ENCODE peak calls at places on chromosomes 4 and X, in ten cellular contexts. One of them, this sample, is unnamed.

GRCh38 chr4:74098628-74098995 is 383 bp downstream of the CXCL2 start:
- DNase-seq in omental fat pad: no peak
- DNase-seq in tibial artery: no peak
- DNase-seq in neural progenitor cell: no peak
- DNase-seq in foreskin keratinocyte: no peak
- DNase-seq in H9: peak
- DNase-seq in tibial nerve: no peak
- DNase-seq in psoas muscle: peak
- DNase-seq in ovary: no peak
- DNase-seq in AG04449: no peak
- DNase-seq in this sample: no peak

GRCh38 chrX:152893631-152894610 is 3.9 kb upstream of the ZNF185 start:
- DNase-seq in omental fat pad: no peak
- DNase-seq in tibial artery: no peak
- DNase-seq in neural progenitor cell: no peak
- DNase-seq in foreskin keratinocyte: no peak
- DNase-seq in H9: no peak
- DNase-seq in tibial nerve: no peak
- DNase-seq in psoas muscle: no peak
- DNase-seq in ovary: peak
- DNase-seq in AG04449: no peak
- DNase-seq in this sample: peak

GRCh38 chr4:54959656-54960055 is 165.7 kb downstream of the KDR start:
- DNase-seq in omental fat pad: no peak
- DNase-seq in tibial artery: no peak
- DNase-seq in neural progenitor cell: no peak
- DNase-seq in foreskin keratinocyte: no peak
- DNase-seq in H9: no peak
- DNase-seq in tibial nerve: no peak
- DNase-seq in psoas muscle: no peak
- DNase-seq in ovary: no peak
- DNase-seq in AG04449: peak
- DNase-seq in this sample: no peak

GRCh38 chr4:99845708-99846469 is 29.3 kb downstream of the DAPP1 start:
- DNase-seq in omental fat pad: no peak
- DNase-seq in tibial artery: no peak
- DNase-seq in neural progenitor cell: no peak
- DNase-seq in foreskin keratinocyte: no peak
- DNase-seq in H9: no peak
- DNase-seq in tibial nerve: no peak
- DNase-seq in psoas muscle: no peak
- DNase-seq in ovary: no peak
- DNase-seq in AG04449: no peak
- DNase-seq in this sample: no peak

GRCh38 chr4:187302456-187302855 is 578.8 kb upstream of the FAT1 start:
- DNase-seq in omental fat pad: no peak
- DNase-seq in tibial artery: no peak
- DNase-seq in neural progenitor cell: no peak
- DNase-seq in foreskin keratinocyte: no peak
- DNase-seq in H9: no peak
- DNase-seq in tibial nerve: no peak
- DNase-seq in psoas muscle: no peak
- DNase-seq in ovary: no peak
- DNase-seq in AG04449: no peak
- DNase-seq in this sample: no peak

GRCh38 chrX:37578045-37578444 is 6.6 kb downstream of the LANCL3 start:
- DNase-seq in omental fat pad: no peak
- DNase-seq in tibial artery: no peak
- DNase-seq in neural progenitor cell: no peak
- DNase-seq in foreskin keratinocyte: peak
- DNase-seq in H9: no peak
- DNase-seq in tibial nerve: no peak
- DNase-seq in psoas muscle: no peak
- DNase-seq in ovary: no peak
- DNase-seq in AG04449: no peak
- DNase-seq in this sample: no peak

GRCh38 chr4:185033072-185033471 is 14.8 kb downstream of the HELT start:
- DNase-seq in omental fat pad: no peak
- DNase-seq in tibial artery: no peak
- DNase-seq in neural progenitor cell: no peak
- DNase-seq in foreskin keratinocyte: no peak
- DNase-seq in H9: no peak
- DNase-seq in tibial nerve: no peak
- DNase-seq in psoas muscle: no peak
- DNase-seq in ovary: no peak
- DNase-seq in AG04449: no peak
- DNase-seq in this sample: no peak

GRCh38 chrX:149521438-149521837 is 16.3 kb upstream of the IDS start:
- DNase-seq in omental fat pad: no peak
- DNase-seq in tibial artery: no peak
- DNase-seq in neural progenitor cell: no peak
- DNase-seq in foreskin keratinocyte: no peak
- DNase-seq in H9: no peak
- DNase-seq in tibial nerve: no peak
- DNase-seq in psoas muscle: no peak
- DNase-seq in ovary: no peak
- DNase-seq in AG04449: no peak
- DNase-seq in this sample: no peak

GRCh38 chrX:148914783-148915182 is 414.4 kb downstream of the AFF2 start:
- DNase-seq in omental fat pad: no peak
- DNase-seq in tibial artery: no peak
- DNase-seq in neural progenitor cell: no peak
- DNase-seq in foreskin keratinocyte: no peak
- DNase-seq in H9: no peak
- DNase-seq in tibial nerve: no peak
- DNase-seq in psoas muscle: no peak
- DNase-seq in ovary: no peak
- DNase-seq in AG04449: no peak
- DNase-seq in this sample: no peak

GRCh38 chr4:53150631-53151488 is 215.0 kb downstream of the SCFD2 start:
- DNase-seq in omental fat pad: no peak
- DNase-seq in tibial artery: no peak
- DNase-seq in neural progenitor cell: no peak
- DNase-seq in foreskin keratinocyte: no peak
- DNase-seq in H9: no peak
- DNase-seq in tibial nerve: no peak
- DNase-seq in psoas muscle: no peak
- DNase-seq in ovary: no peak
- DNase-seq in AG04449: no peak
- DNase-seq in this sample: no peak

GRCh38 chr4:7045961-7046921 is 3.1 kb downstream of the TADA2B start:
- DNase-seq in omental fat pad: no peak
- DNase-seq in tibial artery: no peak
- DNase-seq in neural progenitor cell: no peak
- DNase-seq in foreskin keratinocyte: no peak
- DNase-seq in H9: no peak
- DNase-seq in tibial nerve: no peak
- DNase-seq in psoas muscle: no peak
- DNase-seq in ovary: peak
- DNase-seq in AG04449: no peak
- DNase-seq in this sample: no peak

GRCh38 chr4:104811727-104812126 is 317.0 kb upstream of the CXXC4 start:
- DNase-seq in omental fat pad: no peak
- DNase-seq in tibial artery: no peak
- DNase-seq in neural progenitor cell: no peak
- DNase-seq in foreskin keratinocyte: no peak
- DNase-seq in H9: no peak
- DNase-seq in tibial nerve: no peak
- DNase-seq in psoas muscle: peak
- DNase-seq in ovary: no peak
- DNase-seq in AG04449: no peak
- DNase-seq in this sample: no peak
- TF ChIP-seq CTCF in omental fat pad: no peak
- TF ChIP-seq CTCF in tibial artery: no peak
- TF ChIP-seq CTCF in neural progenitor cell: no peak
- TF ChIP-seq CTCF in foreskin keratinocyte: peak
- TF ChIP-seq CTCF in H9: peak
- TF ChIP-seq CTCF in tibial nerve: no peak
- TF ChIP-seq CTCF in psoas muscle: no peak
- TF ChIP-seq CTCF in ovary: no peak
- TF ChIP-seq CTCF in AG04449: no peak
- TF ChIP-seq CTCF in this sample: no peak

DNA sequence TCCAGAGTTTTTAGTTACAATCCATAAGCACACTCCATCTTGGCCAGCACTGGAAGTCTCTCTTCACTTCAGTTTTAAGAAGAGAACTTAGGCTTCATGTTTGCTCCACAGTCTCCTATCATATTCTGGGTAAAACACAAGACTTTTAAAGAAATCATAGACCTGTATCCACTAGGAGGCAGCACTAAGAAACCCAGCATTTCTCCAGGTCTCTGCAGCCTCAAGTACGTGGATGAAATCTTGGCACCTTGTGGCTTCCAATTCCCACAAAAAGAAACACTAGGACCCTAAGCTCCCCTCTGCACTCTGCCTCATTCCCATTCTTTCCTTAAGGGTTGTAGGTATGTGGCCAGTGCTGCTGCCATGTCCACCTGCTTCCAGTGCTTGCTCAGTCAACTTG is 367.3 kb upstream of the CASK start:
- DNase-seq in omental fat pad: no peak
- DNase-seq in tibial artery: no peak
- DNase-seq in neural progenitor cell: peak
- DNase-seq in foreskin keratinocyte: no peak
- DNase-seq in H9: no peak
- DNase-seq in tibial nerve: no peak
- DNase-seq in psoas muscle: no peak
- DNase-seq in ovary: no peak
- DNase-seq in AG04449: no peak
- DNase-seq in this sample: no peak
- TF ChIP-seq CTCF in omental fat pad: no peak
- TF ChIP-seq CTCF in tibial artery: no peak
- TF ChIP-seq CTCF in neural progenitor cell: peak
- TF ChIP-seq CTCF in foreskin keratinocyte: peak
- TF ChIP-seq CTCF in H9: peak
- TF ChIP-seq CTCF in tibial nerve: no peak
- TF ChIP-seq CTCF in psoas muscle: no peak
- TF ChIP-seq CTCF in ovary: no peak
- TF ChIP-seq CTCF in AG04449: peak
- TF ChIP-seq CTCF in this sample: no peak

DNA sequence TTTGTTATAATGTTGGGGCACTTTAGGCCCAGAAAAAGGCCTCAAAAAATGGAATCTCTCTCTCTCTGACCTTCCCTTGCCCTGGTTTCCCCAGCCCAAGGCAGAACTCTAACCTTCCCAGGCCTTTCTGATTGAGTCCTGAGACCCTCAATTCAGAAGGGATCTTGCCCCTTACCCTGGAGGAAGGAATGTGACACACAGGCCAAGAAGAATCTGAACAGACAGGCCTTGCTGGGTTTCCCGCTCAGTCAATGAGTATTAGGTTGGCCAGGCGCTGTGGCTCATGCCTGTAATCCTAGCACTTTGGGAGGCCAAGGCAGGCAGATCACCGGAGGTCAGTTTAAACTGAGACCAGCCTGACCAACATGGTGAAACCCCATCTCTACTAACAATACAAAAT is 27.6 kb downstream of the ELOVL6 start:
- DNase-seq in omental fat pad: no peak
- DNase-seq in tibial artery: no peak
- DNase-seq in neural progenitor cell: peak
- DNase-seq in foreskin keratinocyte: no peak
- DNase-seq in H9: peak
- DNase-seq in tibial nerve: no peak
- DNase-seq in psoas muscle: no peak
- DNase-seq in ovary: no peak
- DNase-seq in AG04449: no peak
- DNase-seq in this sample: no peak
- TF ChIP-seq CTCF in omental fat pad: no peak
- TF ChIP-seq CTCF in tibial artery: no peak
- TF ChIP-seq CTCF in neural progenitor cell: peak
- TF ChIP-seq CTCF in foreskin keratinocyte: no peak
- TF ChIP-seq CTCF in H9: peak
- TF ChIP-seq CTCF in tibial nerve: no peak
- TF ChIP-seq CTCF in psoas muscle: no peak
- TF ChIP-seq CTCF in ovary: no peak
- TF ChIP-seq CTCF in AG04449: no peak
- TF ChIP-seq CTCF in this sample: no peak

DNA sequence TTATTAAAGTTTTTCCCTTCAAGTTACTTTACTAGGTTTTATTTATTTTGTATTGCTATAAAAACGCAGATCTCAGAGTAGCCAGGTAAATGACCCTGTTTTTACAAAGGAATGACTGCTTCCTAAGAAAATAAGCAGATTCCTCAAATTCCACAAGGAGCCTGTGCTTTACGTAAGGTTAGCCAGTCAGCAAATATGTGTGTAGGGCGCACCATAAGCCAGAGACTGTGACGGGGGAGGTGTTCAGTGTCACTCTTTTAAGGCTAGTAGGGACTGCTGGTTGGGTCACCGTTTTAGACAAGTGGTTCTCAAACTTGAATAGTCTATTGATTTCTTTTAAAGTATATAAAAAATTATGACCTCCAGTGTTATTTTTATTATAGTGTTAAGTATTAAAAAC is 119.9 kb downstream of the ANK2 start:
- DNase-seq in omental fat pad: no peak
- DNase-seq in tibial artery: no peak
- DNase-seq in neural progenitor cell: peak
- DNase-seq in foreskin keratinocyte: no peak
- DNase-seq in H9: peak
- DNase-seq in tibial nerve: no peak
- DNase-seq in psoas muscle: no peak
- DNase-seq in ovary: no peak
- DNase-seq in AG04449: no peak
- DNase-seq in this sample: no peak
- TF ChIP-seq CTCF in omental fat pad: no peak
- TF ChIP-seq CTCF in tibial artery: no peak
- TF ChIP-seq CTCF in neural progenitor cell: no peak
- TF ChIP-seq CTCF in foreskin keratinocyte: no peak
- TF ChIP-seq CTCF in H9: no peak
- TF ChIP-seq CTCF in tibial nerve: no peak
- TF ChIP-seq CTCF in psoas muscle: no peak
- TF ChIP-seq CTCF in ovary: no peak
- TF ChIP-seq CTCF in AG04449: no peak
- TF ChIP-seq CTCF in this sample: no peak

DNA sequence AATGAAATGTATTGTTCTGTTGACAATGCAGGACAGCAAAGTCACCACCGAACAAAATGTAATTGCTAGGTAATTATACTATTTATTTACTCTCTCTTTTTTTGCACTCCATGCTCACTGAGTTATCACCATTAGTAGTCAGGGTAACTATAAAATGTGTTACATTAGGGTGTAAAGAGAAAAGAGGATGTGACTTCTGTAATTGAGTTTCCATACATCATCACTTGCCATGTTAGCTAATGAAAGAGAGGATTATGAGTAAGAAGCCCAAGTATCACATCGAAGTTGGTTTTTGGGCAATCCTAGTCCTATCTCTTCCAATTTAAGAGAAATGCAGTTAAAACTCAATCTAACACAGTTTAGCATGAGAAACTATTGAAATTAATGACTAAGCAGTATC is 7.6 kb downstream of the ZXDA start:
- DNase-seq in omental fat pad: no peak
- DNase-seq in tibial artery: no peak
- DNase-seq in neural progenitor cell: no peak
- DNase-seq in foreskin keratinocyte: no peak
- DNase-seq in H9: no peak
- DNase-seq in tibial nerve: no peak
- DNase-seq in psoas muscle: no peak
- DNase-seq in ovary: no peak
- DNase-seq in AG04449: no peak
- DNase-seq in this sample: no peak
- TF ChIP-seq CTCF in omental fat pad: no peak
- TF ChIP-seq CTCF in tibial artery: no peak
- TF ChIP-seq CTCF in neural progenitor cell: no peak
- TF ChIP-seq CTCF in foreskin keratinocyte: no peak
- TF ChIP-seq CTCF in H9: no peak
- TF ChIP-seq CTCF in tibial nerve: no peak
- TF ChIP-seq CTCF in psoas muscle: no peak
- TF ChIP-seq CTCF in ovary: no peak
- TF ChIP-seq CTCF in AG04449: no peak
- TF ChIP-seq CTCF in this sample: no peak

GRCh38 chr4:22635692-22636091 is 57.0 kb upstream of the GBA3 start:
- DNase-seq in omental fat pad: no peak
- DNase-seq in tibial artery: no peak
- DNase-seq in neural progenitor cell: no peak
- DNase-seq in foreskin keratinocyte: no peak
- DNase-seq in H9: peak
- DNase-seq in tibial nerve: no peak
- DNase-seq in psoas muscle: no peak
- DNase-seq in ovary: no peak
- DNase-seq in AG04449: no peak
- DNase-seq in this sample: no peak
- TF ChIP-seq CTCF in omental fat pad: no peak
- TF ChIP-seq CTCF in tibial artery: no peak
- TF ChIP-seq CTCF in neural progenitor cell: no peak
- TF ChIP-seq CTCF in foreskin keratinocyte: no peak
- TF ChIP-seq CTCF in H9: peak
- TF ChIP-seq CTCF in tibial nerve: no peak
- TF ChIP-seq CTCF in psoas muscle: no peak
- TF ChIP-seq CTCF in ovary: no peak
- TF ChIP-seq CTCF in AG04449: no peak
- TF ChIP-seq CTCF in this sample: no peak